ENCODE peak calls at places on chromosomes 16 and 17, in six cellular contexts. F is lower leg skin, J is H7, C is AG08395, Z is HTR-8/SVneo, D is brain microvascular endothelial cell. S is an unnamed sample.

GRCh38 chr16:88956546-88957455 is 20.2 kb downstream of the CBFA2T3 start:
- DNase-seq in F (no peak), J (no peak), C (no peak), Z (no peak), D (no peak), S (no peak)

GRCh38 chr17:73802314-73802713 is 158.1 kb upstream of the SDK2 start:
- DNase-seq in F (peak; percentile 26), J (no peak), C (no peak), Z (no peak), D (no peak), S (no peak)

GRCh38 chr17:31511583-31511982 is 120.1 kb downstream of the RAB11FIP4 start:
- DNase-seq in F (no peak), J (no peak), C (no peak), Z (no peak), D (no peak), S (no peak)

GRCh38 chr17:73302189-73302588 is 9.6 kb downstream of the CDC42EP4 start:
- DNase-seq in F (no peak), J (no peak), C (peak; percentile 35), Z (no peak), D (no peak), S (no peak)

GRCh38 chr16:35192993-35193392 is 1733.6 kb downstream of the TP53TG3F start:
- DNase-seq in F (peak; percentile 69), J (no peak), C (no peak), Z (no peak), D (no peak), S (no peak)

GRCh38 chr16:29857133-29857760 is 5.8 kb downstream of the CDIPT start:
- DNase-seq in F (no peak), J (no peak), C (peak; percentile 77), Z (no peak), D (peak; percentile 33), S (no peak)

GRCh38 chr16:17313085-17313611 is 157.6 kb downstream of the XYLT1 start:
- DNase-seq in F (no peak), J (no peak), C (peak; percentile 57), Z (no peak), D (no peak), S (peak; percentile 33)

GRCh38 chr16:85654251-85655115 is 34.3 kb downstream of the GINS2 start:
- DNase-seq in F (no peak), J (no peak), C (no peak), Z (no peak), D (no peak), S (no peak)

GRCh38 chr16:85718153-85718477 is 29.4 kb upstream of the GINS2 start:
- DNase-seq in F (no peak), J (no peak), C (no peak), Z (no peak), D (no peak), S (no peak)

S was measured in tibial nerve.